ENCODE peak calls at places on chromosome 3, in seven cellular contexts. X, J, Z, K, S, I and P are unnamed samples.

GRCh38 chr3:59422312-59422711 is 372.5 kb upstream of the CFAP20DC start:
- DNase-seq in X (no peak), J (peak; percentile 94), Z (no peak), K (no peak), S (no peak), I (no peak), P (no peak)

GRCh38 chr3:41000471-41000870 is 198.8 kb upstream of the CTNNB1 start:
- DNase-seq in X (no peak), J (no peak), Z (no peak), K (no peak), S (no peak), I (no peak), P (peak; percentile 30)

GRCh38 chr3:16448691-16449090 is 64.8 kb downstream of the RFTN1 start:
- DNase-seq in X (peak; percentile 59), J (peak; percentile 98), Z (peak; percentile 54), K (no peak), S (peak; percentile 46), I (peak; percentile 31), P (peak; percentile 67)

GRCh38 chr3:195914648-195915473 is 6.5 kb upstream of the TNK2 start:
- DNase-seq in X (peak; percentile 90), J (peak; percentile 97), Z (peak; percentile 90), K (peak; percentile 92), S (peak; percentile 93), I (peak; percentile 95), P (peak; percentile 93)

GRCh38 chr3:171753665-171754408 is 56.4 kb downstream of the PLD1 start:
- DNase-seq in X (no peak), J (peak; percentile 86), Z (no peak), K (no peak), S (no peak), I (no peak), P (no peak)

GRCh38 chr3:13495921-13496723 is 16.0 kb downstream of the HDAC11 start:
- DNase-seq in X (peak; percentile 73), J (peak; percentile 79), Z (peak; percentile 78), K (peak; percentile 68), S (peak; percentile 78), I (peak; percentile 86), P (peak; percentile 82)

GRCh38 chr3:116140100-116140689 is 305.1 kb downstream of the LSAMP start:
- DNase-seq in X (peak; percentile 1), J (peak; percentile 47), Z (no peak), K (no peak), S (peak; percentile 10), I (no peak), P (no peak)

GRCh38 chr3:187714404-187714979 is 12.1 kb upstream of the RTP2 start:
- DNase-seq in X (peak; percentile 71), J (peak; percentile 73), Z (no peak), K (peak; percentile 80), S (peak; percentile 65), I (peak; percentile 81), P (peak; percentile 80)

GRCh38 chr3:49296781-49297420 is 19.9 kb upstream of the C3orf62 start:
- DNase-seq in X (no peak), J (no peak), Z (no peak), K (no peak), S (no peak), I (peak; percentile 42), P (peak; percentile 61)

GRCh38 chr3:21888656-21889055 is 137.6 kb upstream of the ZNF385D start:
- DNase-seq in X (no peak), J (no peak), Z (no peak), K (no peak), S (no peak), I (no peak), P (no peak)

GRCh38 chr3:172549144-172549543 is 25.9 kb upstream of the TNFSF10 start:
- DNase-seq in X (no peak), J (peak; percentile 29), Z (no peak), K (no peak), S (no peak), I (no peak), P (no peak)

GRCh38 chr3:184637705-184638104 is 74.2 kb downstream of the MAGEF1 start:
- DNase-seq in X (no peak), J (no peak), Z (no peak), K (no peak), S (no peak), I (no peak), P (no peak)

GRCh38 chr3:189652042-189652441 is 20.9 kb downstream of the TP63 start:
- DNase-seq in X (peak; percentile 46), J (peak; percentile 30), Z (no peak), K (no peak), S (peak; percentile 16), I (no peak), P (no peak)

GRCh38 chr3:187739561-187740445 is 5.5 kb downstream of the BCL6 start:
- DNase-seq in X (peak; percentile 90), J (peak; percentile 89), Z (peak; percentile 86), K (peak; percentile 88), S (peak; percentile 83), I (peak; percentile 78), P (peak; percentile 91)

GRCh38 chr3:177591371-177591770 is 394.1 kb upstream of the TBL1XR1 start:
- DNase-seq in X (no peak), J (no peak), Z (no peak), K (peak; percentile 32), S (no peak), I (no peak), P (peak; percentile 23)

GRCh38 chr3:149152420-149152819 is 23.0 kb downstream of the HPS3 start:
- DNase-seq in X (no peak), J (peak; percentile 69), Z (no peak), K (no peak), S (no peak), I (no peak), P (no peak)

GRCh38 chr3:34140606-34141005 is 342.2 kb downstream of the PDCD6IP start:
- DNase-seq in X (no peak), J (no peak), Z (no peak), K (no peak), S (no peak), I (no peak), P (no peak)

GRCh38 chr3:14424711-14425573 is 22.5 kb downstream of the SLC6A6 start:
- DNase-seq in X (no peak), J (peak; percentile 73), Z (no peak), K (no peak), S (no peak), I (no peak), P (peak; percentile 61)

GRCh38 chr3:53862241-53862640 is 15.9 kb downstream of the IL17RB start:
- DNase-seq in X (no peak), J (no peak), Z (no peak), K (no peak), S (no peak), I (no peak), P (no peak)
- H3K27ac ChIP-seq in X (no peak overlapping the region), J (no peak overlapping the region), Z (no peak overlapping the region), K (no peak overlapping the region), S (no peak overlapping the region), I (no peak overlapping the region), P (no peak overlapping the region)

DNA sequence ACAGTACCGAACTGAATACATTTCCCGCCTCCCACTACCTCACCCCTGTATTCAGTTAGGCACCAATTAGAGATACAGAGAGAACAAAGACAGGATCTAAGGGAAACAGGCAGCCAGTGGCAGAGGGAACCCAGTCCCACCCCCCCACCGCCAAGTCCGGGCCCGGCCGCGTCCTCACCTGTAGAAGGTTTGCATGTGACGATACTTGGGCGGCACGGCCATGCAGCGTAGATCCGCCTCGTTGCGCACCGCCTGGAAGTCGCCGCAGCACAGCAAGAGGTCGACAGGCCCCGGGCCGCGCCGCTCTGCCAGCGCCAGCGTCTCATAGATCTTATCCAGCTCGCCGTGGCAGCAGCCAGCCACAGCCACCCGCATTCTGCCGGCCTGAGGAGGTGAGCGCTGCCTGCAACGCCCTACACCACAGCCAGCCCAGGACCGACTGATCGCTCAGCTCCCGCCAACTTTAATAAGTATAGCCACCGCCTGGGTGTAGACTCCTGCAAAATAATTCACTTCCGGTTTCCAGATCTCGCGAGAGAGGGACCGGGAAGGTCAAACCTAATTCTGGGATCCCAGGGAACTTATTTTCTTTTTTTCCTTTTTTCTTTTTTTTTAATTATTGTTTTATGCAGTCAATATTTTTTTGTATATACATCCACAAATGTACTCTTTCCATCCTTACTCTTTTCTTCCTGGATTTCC is at the start of gene DBR1:
- DNase-seq in X (peak; percentile 81), J (peak; percentile 80), Z (peak; percentile 84), K (peak; percentile 89), S (peak; percentile 82), I (peak; percentile 75), P (peak; percentile 66)
- TF ChIP-seq POLR2A in X (peak; percentile 96), J (peak; percentile 89), Z (peak; percentile 81), K (peak; percentile 65), S (peak; percentile 90), I (peak; percentile 58), P (peak; percentile 50)

GRCh38 chr3:66097647-66098046 is 58.9 kb upstream of the MAGI1 start:
- DNase-seq in X (no peak), J (no peak), Z (no peak), K (no peak), S (no peak), I (no peak), P (no peak)

GRCh38 chr3:66095295-66096001 is 56.7 kb upstream of the MAGI1 start:
- DNase-seq in X (no peak), J (peak; percentile 77), Z (no peak), K (no peak), S (no peak), I (no peak), P (no peak)

GRCh38 chr3:66093981-66094380 is 55.3 kb upstream of the MAGI1 start:
- DNase-seq in X (no peak), J (no peak), Z (no peak), K (no peak), S (no peak), I (no peak), P (no peak)

DNA sequence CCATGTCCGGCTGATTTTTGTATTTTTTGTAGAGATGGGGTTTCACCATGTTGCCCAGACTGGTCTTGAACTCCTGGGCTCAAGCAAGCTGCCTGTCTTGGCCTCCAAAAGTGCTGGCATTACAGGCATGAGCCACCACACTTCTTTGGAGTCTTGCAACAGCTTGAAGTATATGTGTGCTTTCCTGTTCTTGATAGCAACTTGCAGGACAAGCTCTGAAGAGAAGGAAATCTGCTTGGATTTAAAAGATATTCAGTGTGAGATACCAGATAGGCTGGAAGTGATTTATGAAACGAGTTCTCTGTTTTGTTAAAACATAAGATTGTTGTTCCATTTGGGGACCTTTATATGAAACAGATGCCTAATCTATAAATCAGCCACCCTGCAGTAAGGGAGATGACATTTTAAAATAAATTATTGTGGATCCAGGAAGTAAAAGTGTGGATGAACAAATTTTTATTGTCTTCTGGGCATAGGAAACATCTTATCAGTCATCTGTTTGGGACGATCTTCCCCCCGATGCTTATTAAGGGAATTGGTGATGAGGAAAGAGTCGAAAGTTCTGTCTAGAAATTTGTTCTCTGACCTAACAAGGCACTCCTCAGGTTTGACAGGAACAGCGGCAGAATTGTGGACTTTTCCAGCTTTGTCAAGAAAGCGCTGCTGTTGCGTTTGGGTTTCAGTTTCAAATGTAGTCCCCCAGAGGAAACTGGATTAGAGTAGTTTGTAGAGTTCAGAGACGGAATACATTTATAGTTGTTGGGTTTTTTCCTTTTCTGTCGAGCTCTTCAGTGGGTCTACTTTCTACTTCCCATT is 53.7 kb upstream of the MAGI1 start:
- DNase-seq in X (no peak), J (no peak), Z (no peak), K (no peak), S (no peak), I (no peak), P (no peak)
- H3K4me3 ChIP-seq in X (no peak overlapping the region), J (no peak overlapping the region), Z (no peak overlapping the region), K (no peak overlapping the region), S (no peak overlapping the region), I (no peak overlapping the region), P (no peak overlapping the region)

DNA sequence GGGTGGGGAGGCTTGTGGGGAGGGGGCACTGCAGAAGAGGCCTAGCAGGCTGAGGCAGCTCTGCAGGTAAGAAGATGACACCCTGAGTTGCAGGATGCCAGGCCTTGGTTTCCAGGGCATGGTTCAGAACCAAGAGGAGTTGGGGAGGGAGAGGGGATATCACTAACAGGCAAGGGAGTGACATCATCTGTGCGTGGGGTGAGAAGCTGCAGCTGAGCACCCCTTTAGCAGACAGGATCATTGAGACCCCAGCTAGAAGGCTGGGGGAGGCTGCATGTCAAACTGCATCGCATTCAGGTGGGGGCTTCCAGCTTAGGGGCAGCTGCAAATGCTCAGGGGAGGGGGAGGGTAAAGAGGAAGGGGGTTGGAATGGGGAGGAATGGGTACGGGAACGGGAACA is 23.0 kb downstream of the CACNA2D2 start:
- DNase-seq in X (no peak), J (no peak), Z (no peak), K (no peak), S (no peak), I (no peak), P (no peak)
- H3K27ac ChIP-seq in X (no peak overlapping the region), J (no peak overlapping the region), Z (no peak overlapping the region), K (no peak overlapping the region), S (no peak overlapping the region), I (no peak overlapping the region), P (no peak overlapping the region)